ENCODE peak calls at places on chromosomes 11 and 22, in four cellular contexts. B is IMR-90, F is AG04450, Q is heart right ventricle. C is an unnamed sample.

GRCh38 chr11:46710821-46711269 is 8.2 kb upstream of the F2 start:
- DNase-seq in B (peak), F (peak), Q (peak), C (no peak)

GRCh38 chr11:119780264-119780953 is 51.4 kb upstream of the NECTIN1 start:
- DNase-seq in B (no peak), F (no peak), Q (peak), C (no peak)

GRCh38 chr11:44805596-44805995 is 78.8 kb downstream of the TSPAN18 start:
- DNase-seq in B (peak), F (no peak), Q (no peak), C (no peak)

GRCh38 chr11:68159665-68160064 is 38.5 kb upstream of the CHKA start:
- DNase-seq in B (no peak), F (no peak), Q (no peak), C (no peak)

GRCh38 chr22:32413715-32414114 is 1.7 kb upstream of the RTCB start:
- DNase-seq in B (peak), F (peak), Q (no peak), C (peak)

GRCh38 chr11:85821636-85822035 is 10.7 kb upstream of the SYTL2 start:
- DNase-seq in B (peak), F (no peak), Q (no peak), C (no peak)

GRCh38 chr22:46937939-46938338 is 175.5 kb downstream of the TBC1D22A start:
- DNase-seq in B (no peak), F (no peak), Q (no peak), C (no peak)

GRCh38 chr11:13717331-13717730 is 48.9 kb downstream of the FAR1 start:
- DNase-seq in B (peak), F (peak), Q (no peak), C (no peak)

GRCh38 chr11:111663820-111664219 is 61.6 kb downstream of the SIK2 start:
- DNase-seq in B (no peak), F (no peak), Q (peak), C (no peak)

GRCh38 chr22:20422271-20422958 is 15.2 kb downstream of the SCARF2 start:
- DNase-seq in B (peak), F (no peak), Q (no peak), C (no peak)

GRCh38 chr11:34356130-34356529 is 1.7 kb downstream of the ABTB2 start:
- DNase-seq in B (no peak), F (no peak), Q (no peak), C (no peak)

GRCh38 chr11:33590471-33590870 is 110.2 kb downstream of the C11orf91 start:
- DNase-seq in B (no peak), F (no peak), Q (no peak), C (no peak)

GRCh38 chr11:13883042-13883441 is 79.5 kb upstream of the SPON1 start:
- DNase-seq in B (no peak), F (no peak), Q (no peak), C (no peak)

GRCh38 chr11:86499723-86500129 is 125.0 kb downstream of the CCDC81 start:
- DNase-seq in B (no peak), F (no peak), Q (no peak), C (no peak)

GRCh38 chr11:16853266-16853665 is 114.8 kb downstream of the C11orf58 start:
- DNase-seq in B (no peak), F (no peak), Q (no peak), C (no peak)

GRCh38 chr11:1462576-1462975 is 24.0 kb downstream of the MOB2 start:
- DNase-seq in B (no peak), F (no peak), Q (no peak), C (no peak)

GRCh38 chr11:95641506-95641905 is 148.1 kb downstream of the FAM76B start:
- DNase-seq in B (no peak), F (no peak), Q (no peak), C (peak)

GRCh38 chr11:88042238-88043032 is 132.8 kb downstream of the RAB38 start:
- DNase-seq in B (no peak), F (no peak), Q (no peak), C (no peak)

GRCh38 chr11:118320515-118320914 is 16.0 kb downstream of the CD3E start:
- DNase-seq in B (no peak), F (no peak), Q (no peak), C (no peak)

GRCh38 chr22:25081409-25081824 is 118.2 kb upstream of the CRYBB3 start:
- DNase-seq in B (peak), F (no peak), Q (no peak), C (peak)

GRCh38 chr11:123545726-123546125 is 108.7 kb downstream of the SCN3B start:
- DNase-seq in B (no peak), F (no peak), Q (no peak), C (no peak)

GRCh38 chr11:118152552-118153471 is at the start of gene SCN4B:
- DNase-seq in B (peak), F (peak), Q (peak), C (peak)

GRCh38 chr11:105000797-105001196 is 22.2 kb downstream of the CASP5 start:
- DNase-seq in B (no peak), F (no peak), Q (peak), C (peak)

GRCh38 chr11:84780689-84781293 is 846.4 kb downstream of the DLG2 start:
- DNase-seq in B (peak), F (no peak), Q (no peak), C (no peak)

GRCh38 chr11:116446542-116446941 is 326.2 kb downstream of the BUD13 start:
- DNase-seq in B (no peak), F (no peak), Q (no peak), C (no peak)

GRCh38 chr22:44743804-44744211 is 8.6 kb upstream of the ARHGAP8 start:
- DNase-seq in B (peak), F (peak), Q (no peak), C (no peak)

GRCh38 chr11:62725686-62726085 is 1.6 kb downstream of the HNRNPUL2 start:
- DNase-seq in B (no peak), F (no peak), Q (no peak), C (no peak)

GRCh38 chr11:33376331-33377099 is 119.3 kb downstream of the HIPK3 start:
- DNase-seq in B (no peak), F (no peak), Q (no peak), C (peak)

GRCh38 chr11:14974723-14975587 is 2.8 kb upstream of the CALCA start:
- DNase-seq in B (peak), F (no peak), Q (no peak), C (peak)

GRCh38 chr11:134330611-134331564 is 900 bp upstream of the GLB1L2 start:
- DNase-seq in B (no peak), F (no peak), Q (no peak), C (no peak)

GRCh38 chr11:133362921-133363320 is 169.4 kb downstream of the OPCML start:
- DNase-seq in B (no peak), F (no peak), Q (no peak), C (no peak)

GRCh38 chr11:103851166-103851651 is 185.2 kb upstream of the DDI1 start:
- DNase-seq in B (peak), F (peak), Q (no peak), C (no peak)

GRCh38 chr11:71525938-71526495 is 1.1 kb upstream of the KRTAP5-7 start:
- DNase-seq in B (no peak), F (no peak), Q (no peak), C (no peak)

GRCh38 chr11:16338397-16338796 is 17.9 kb downstream of the SOX6 start:
- DNase-seq in B (peak), F (peak), Q (no peak), C (no peak)

DNA sequence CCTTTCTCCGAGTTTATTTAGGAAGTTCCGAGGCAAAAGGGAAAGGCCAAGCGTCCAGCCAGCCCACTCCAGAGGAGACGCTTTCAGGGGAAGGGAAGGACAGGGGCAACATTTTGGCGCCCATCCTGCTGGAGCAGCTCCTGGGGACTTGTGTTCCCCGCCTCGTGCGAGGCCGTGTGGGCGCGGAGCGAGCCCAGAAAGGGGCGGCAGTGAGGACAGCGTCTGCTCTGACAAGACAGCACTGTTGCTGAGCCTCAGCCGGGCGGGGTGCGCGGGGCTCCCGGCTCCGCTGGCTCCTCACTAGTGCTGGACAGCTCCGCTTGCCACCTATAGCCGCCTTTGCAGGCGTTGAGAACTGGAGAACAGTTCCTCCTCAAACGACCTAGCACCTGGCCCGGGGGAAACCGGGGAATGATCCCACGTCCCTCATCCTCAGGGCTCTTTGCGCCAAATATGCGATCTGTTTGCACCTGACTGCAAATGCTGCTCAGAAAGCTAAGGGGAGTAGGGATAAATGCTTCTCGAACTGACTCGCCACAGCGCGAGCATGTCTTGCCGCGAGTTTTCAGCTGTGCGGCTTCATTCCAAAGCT is 722 bp upstream of the GUCY1A2 start:
- DNase-seq in B (peak), F (peak), Q (peak), C (peak)
- TF ChIP-seq CTCF in B (no peak), F (no peak), Q (no peak), C (no peak)

GRCh38 chr11:3014314-3014938 is 22.3 kb upstream of the NAP1L4 start:
- DNase-seq in B (no peak), F (no peak), Q (no peak), C (no peak)

GRCh38 chr11:3011891-3012885 is 20.1 kb upstream of the NAP1L4 start:
- DNase-seq in B (no peak), F (no peak), Q (no peak), C (no peak)

GRCh38 chr11:3016861-3017260 is 24.7 kb upstream of the NAP1L4 start:
- DNase-seq in B (no peak), F (no peak), Q (no peak), C (no peak)

GRCh38 chr11:3015796-3016195 is 23.7 kb upstream of the NAP1L4 start:
- DNase-seq in B (no peak), F (no peak), Q (no peak), C (no peak)

DNA sequence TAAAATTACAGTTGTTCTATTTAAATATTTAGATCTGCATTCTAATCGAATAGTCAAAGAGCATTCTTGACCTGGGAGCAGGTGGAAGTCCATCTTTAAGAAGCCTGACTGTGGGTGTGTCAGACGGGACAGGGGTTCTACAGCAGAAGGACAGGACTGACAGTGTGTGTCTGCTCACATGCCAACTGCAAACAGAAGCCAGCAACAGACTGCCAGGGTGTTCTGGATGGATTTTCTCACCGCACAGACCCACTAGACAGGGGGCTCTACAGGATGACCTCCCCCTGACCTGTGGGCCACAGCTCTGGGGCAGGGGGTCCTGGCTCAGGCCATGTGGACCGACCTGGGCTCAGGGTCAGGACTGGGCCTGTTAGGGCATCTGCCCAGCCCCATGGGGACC is 22.8 kb upstream of the NAP1L4 start:
- DNase-seq in B (no peak), F (no peak), Q (no peak), C (no peak)
- TF ChIP-seq CTCF in B (no peak), F (no peak), Q (no peak), C (no peak)

GRCh38 chr22:38069372-38070249 is 12.4 kb downstream of the PICK1 start:
- DNase-seq in B (peak), F (peak), Q (peak), C (no peak)
- TF ChIP-seq CTCF in B (peak), F (peak), Q (peak), C (no peak)

GRCh38 chr11:70025308-70025707 is 52.8 kb upstream of the ANO1 start:
- DNase-seq in B (no peak), F (no peak), Q (no peak), C (no peak)

GRCh38 chr11:70027451-70027850 is 50.7 kb upstream of the ANO1 start:
- DNase-seq in B (no peak), F (no peak), Q (no peak), C (no peak)

GRCh38 chr11:70026012-70026411 is 52.1 kb upstream of the ANO1 start:
- DNase-seq in B (no peak), F (no peak), Q (no peak), C (no peak)

GRCh38 chr11:70028147-70028855 is 49.8 kb upstream of the ANO1 start:
- DNase-seq in B (no peak), F (no peak), Q (no peak), C (no peak)

GRCh38 chr11:70026726-70027125 is 51.4 kb upstream of the ANO1 start:
- DNase-seq in B (no peak), F (no peak), Q (no peak), C (no peak)
- TF ChIP-seq CTCF in B (no peak), F (no peak), Q (no peak), C (no peak)

DNA sequence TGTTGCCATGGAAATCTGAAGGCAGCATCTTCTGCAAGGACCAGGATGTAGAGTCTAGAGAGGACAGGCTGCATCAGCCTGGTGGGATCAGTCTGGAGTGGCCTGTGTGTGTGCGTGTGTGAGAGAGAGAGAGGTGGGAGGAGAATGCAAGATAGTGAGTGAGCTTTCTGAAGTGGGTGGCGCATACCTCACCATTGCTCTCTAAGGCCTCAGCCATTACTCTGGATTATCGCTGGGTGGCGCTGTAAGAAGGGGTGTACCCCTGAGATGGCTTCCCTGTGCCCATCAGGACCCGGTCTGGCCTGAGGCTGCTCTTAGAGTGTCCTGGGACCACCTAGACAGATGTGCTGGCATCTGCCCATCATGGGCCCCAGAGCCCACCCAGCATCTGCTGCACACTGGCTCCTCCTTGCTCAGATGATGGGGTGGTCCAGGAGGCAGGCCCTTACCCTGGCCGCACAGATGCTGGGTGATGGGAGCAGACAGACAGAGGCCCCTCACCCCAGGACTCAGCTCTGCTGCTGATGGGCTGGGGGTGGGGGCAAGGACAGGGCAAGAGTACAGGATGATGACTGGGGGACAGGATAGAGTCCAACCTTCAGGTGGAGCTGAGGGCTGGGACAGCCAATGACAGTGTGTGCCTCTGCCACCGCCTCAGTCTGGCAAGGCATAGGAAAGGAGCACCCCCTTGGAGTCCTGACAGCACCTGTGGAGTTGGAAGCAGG is 25.7 kb upstream of the TUB start:
- DNase-seq in B (no peak), F (no peak), Q (no peak), C (no peak)
- TF ChIP-seq CTCF in B (peak), F (peak), Q (peak), C (no peak)